ENCODE peak calls at places on chromosomes 11 and 22, in eight cellular contexts. One of them, this sample, is unnamed.

GRCh38 chr11:77301510-77301909 is at the start of gene GDPD4:
- DNase-seq in NCI-H1105 treated with DMSO at 0.1 percent for 48 hours: no peak
- DNase-seq in IMR-90: no peak
- DNase-seq in NCI-H524: no peak
- DNase-seq in RCC 7860: no peak
- DNase-seq in GM04504: no peak
- DNase-seq in GM12865: no peak
- DNase-seq in GM23248: no peak
- DNase-seq in this sample: no peak

GRCh38 chr11:13354335-13354734 is 76.7 kb downstream of the BMAL1 start:
- DNase-seq in NCI-H1105 treated with DMSO at 0.1 percent for 48 hours: no peak
- DNase-seq in IMR-90: peak; percentile 29
- DNase-seq in NCI-H524: no peak
- DNase-seq in RCC 7860: no peak
- DNase-seq in GM04504: no peak
- DNase-seq in GM12865: no peak
- DNase-seq in GM23248: peak; percentile 30
- DNase-seq in this sample: no peak

GRCh38 chr11:47295385-47295784 is 25.5 kb downstream of the MADD start:
- DNase-seq in NCI-H1105 treated with DMSO at 0.1 percent for 48 hours: no peak
- DNase-seq in IMR-90: no peak
- DNase-seq in NCI-H524: no peak
- DNase-seq in RCC 7860: no peak
- DNase-seq in GM04504: no peak
- DNase-seq in GM12865: no peak
- DNase-seq in GM23248: no peak
- DNase-seq in this sample: no peak

GRCh38 chr11:1224491-1225385 is 1.9 kb downstream of the MUC5B start:
- DNase-seq in NCI-H1105 treated with DMSO at 0.1 percent for 48 hours: no peak
- DNase-seq in IMR-90: no peak
- DNase-seq in NCI-H524: no peak
- DNase-seq in RCC 7860: no peak
- DNase-seq in GM04504: no peak
- DNase-seq in GM12865: no peak
- DNase-seq in GM23248: no peak
- DNase-seq in this sample: no peak

GRCh38 chr22:43515902-43516301 is 104.1 kb downstream of the MPPED1 start:
- DNase-seq in NCI-H1105 treated with DMSO at 0.1 percent for 48 hours: no peak
- DNase-seq in IMR-90: no peak
- DNase-seq in NCI-H524: peak; percentile 79
- DNase-seq in RCC 7860: no peak
- DNase-seq in GM04504: no peak
- DNase-seq in GM12865: no peak
- DNase-seq in GM23248: no peak
- DNase-seq in this sample: no peak

GRCh38 chr11:76793391-76793811 is 10.2 kb downstream of the TSKU start:
- DNase-seq in NCI-H1105 treated with DMSO at 0.1 percent for 48 hours: no peak
- DNase-seq in IMR-90: no peak
- DNase-seq in NCI-H524: peak; percentile 47
- DNase-seq in RCC 7860: no peak
- DNase-seq in GM04504: no peak
- DNase-seq in GM12865: no peak
- DNase-seq in GM23248: no peak
- DNase-seq in this sample: no peak

GRCh38 chr11:19380375-19380774 is 139.6 kb upstream of the E2F8 start:
- DNase-seq in NCI-H1105 treated with DMSO at 0.1 percent for 48 hours: no peak
- DNase-seq in IMR-90: peak; percentile 97
- DNase-seq in NCI-H524: peak; percentile 57
- DNase-seq in RCC 7860: peak; percentile 94
- DNase-seq in GM04504: no peak
- DNase-seq in GM12865: no peak
- DNase-seq in GM23248: peak; percentile 97
- DNase-seq in this sample: peak; percentile 97

GRCh38 chr11:30889116-30889765 is 303.1 kb upstream of the MPPED2 start:
- DNase-seq in NCI-H1105 treated with DMSO at 0.1 percent for 48 hours: no peak
- DNase-seq in IMR-90: peak; percentile 45
- DNase-seq in NCI-H524: no peak
- DNase-seq in RCC 7860: no peak
- DNase-seq in GM04504: no peak
- DNase-seq in GM12865: no peak
- DNase-seq in GM23248: peak; percentile 7
- DNase-seq in this sample: peak; percentile 25

GRCh38 chr11:107957109-107957588 is 28.9 kb downstream of the RAB39A start:
- DNase-seq in NCI-H1105 treated with DMSO at 0.1 percent for 48 hours: no peak
- DNase-seq in IMR-90: no peak
- DNase-seq in NCI-H524: peak; percentile 93
- DNase-seq in RCC 7860: no peak
- DNase-seq in GM04504: peak; percentile 24
- DNase-seq in GM12865: peak; percentile 9
- DNase-seq in GM23248: peak; percentile 37
- DNase-seq in this sample: no peak

GRCh38 chr11:80330302-80330701 is 889.5 kb upstream of the TENM4 start:
- DNase-seq in NCI-H1105 treated with DMSO at 0.1 percent for 48 hours: no peak
- DNase-seq in IMR-90: peak; percentile 51
- DNase-seq in NCI-H524: no peak
- DNase-seq in RCC 7860: no peak
- DNase-seq in GM04504: no peak
- DNase-seq in GM12865: no peak
- DNase-seq in GM23248: no peak
- DNase-seq in this sample: no peak

GRCh38 chr22:49847751-49848689 is 5.6 kb upstream of the ZBED4 start:
- DNase-seq in NCI-H1105 treated with DMSO at 0.1 percent for 48 hours: no peak
- DNase-seq in IMR-90: no peak
- DNase-seq in NCI-H524: no peak
- DNase-seq in RCC 7860: no peak
- DNase-seq in GM04504: no peak
- DNase-seq in GM12865: no peak
- DNase-seq in GM23248: peak; percentile 36
- DNase-seq in this sample: no peak

GRCh38 chr22:44224166-44224565 is 43.4 kb downstream of the PARVG start:
- DNase-seq in NCI-H1105 treated with DMSO at 0.1 percent for 48 hours: no peak
- DNase-seq in IMR-90: no peak
- DNase-seq in NCI-H524: no peak
- DNase-seq in RCC 7860: no peak
- DNase-seq in GM04504: no peak
- DNase-seq in GM12865: no peak
- DNase-seq in GM23248: peak; percentile 35
- DNase-seq in this sample: no peak

GRCh38 chr22:31825513-31825912 is 71.7 kb downstream of the DEPDC5 start:
- DNase-seq in NCI-H1105 treated with DMSO at 0.1 percent for 48 hours: no peak
- DNase-seq in IMR-90: no peak
- DNase-seq in NCI-H524: no peak
- DNase-seq in RCC 7860: no peak
- DNase-seq in GM04504: no peak
- DNase-seq in GM12865: no peak
- DNase-seq in GM23248: peak; percentile 39
- DNase-seq in this sample: no peak

GRCh38 chr11:37449146-37449545 is 851.1 kb upstream of the RAG2 start:
- DNase-seq in NCI-H1105 treated with DMSO at 0.1 percent for 48 hours: peak; percentile 15
- DNase-seq in IMR-90: peak; percentile 68
- DNase-seq in NCI-H524: peak; percentile 30
- DNase-seq in RCC 7860: peak; percentile 37
- DNase-seq in GM04504: no peak
- DNase-seq in GM12865: peak; percentile 28
- DNase-seq in GM23248: peak; percentile 31
- DNase-seq in this sample: peak; percentile 56

GRCh38 chr11:111981270-111981669 is 43.9 kb upstream of the DLAT start:
- DNase-seq in NCI-H1105 treated with DMSO at 0.1 percent for 48 hours: no peak
- DNase-seq in IMR-90: no peak
- DNase-seq in NCI-H524: no peak
- DNase-seq in RCC 7860: no peak
- DNase-seq in GM04504: no peak
- DNase-seq in GM12865: no peak
- DNase-seq in GM23248: no peak
- DNase-seq in this sample: no peak

GRCh38 chr11:57515332-57516060 is at the start of gene SLC43A1:
- DNase-seq in NCI-H1105 treated with DMSO at 0.1 percent for 48 hours: peak; percentile 22
- DNase-seq in IMR-90: peak; percentile 59
- DNase-seq in NCI-H524: peak; percentile 47
- DNase-seq in RCC 7860: no peak
- DNase-seq in GM04504: no peak
- DNase-seq in GM12865: peak; percentile 64
- DNase-seq in GM23248: peak; percentile 80
- DNase-seq in this sample: no peak

GRCh38 chr11:2314525-2315394 is 12.9 kb downstream of the TSPAN32 start:
- DNase-seq in NCI-H1105 treated with DMSO at 0.1 percent for 48 hours: peak; percentile 67
- DNase-seq in IMR-90: peak; percentile 60
- DNase-seq in NCI-H524: peak; percentile 61
- DNase-seq in RCC 7860: no peak
- DNase-seq in GM04504: peak; percentile 59
- DNase-seq in GM12865: no peak
- DNase-seq in GM23248: peak; percentile 71
- DNase-seq in this sample: no peak

GRCh38 chr11:103729653-103730052 is 306.8 kb upstream of the DDI1 start:
- DNase-seq in NCI-H1105 treated with DMSO at 0.1 percent for 48 hours: no peak
- DNase-seq in IMR-90: peak; percentile 14
- DNase-seq in NCI-H524: peak; percentile 53
- DNase-seq in RCC 7860: no peak
- DNase-seq in GM04504: no peak
- DNase-seq in GM12865: no peak
- DNase-seq in GM23248: no peak
- DNase-seq in this sample: no peak

GRCh38 chr22:32218470-32218869 is 13.6 kb upstream of the RFPL2 start:
- DNase-seq in NCI-H1105 treated with DMSO at 0.1 percent for 48 hours: no peak
- DNase-seq in IMR-90: no peak
- DNase-seq in NCI-H524: no peak
- DNase-seq in RCC 7860: no peak
- DNase-seq in GM04504: no peak
- DNase-seq in GM12865: no peak
- DNase-seq in GM23248: no peak
- DNase-seq in this sample: no peak

GRCh38 chr11:86931965-86932332 is 23.2 kb downstream of the FZD4 start:
- DNase-seq in NCI-H1105 treated with DMSO at 0.1 percent for 48 hours: no peak
- DNase-seq in IMR-90: peak; percentile 62
- DNase-seq in NCI-H524: no peak
- DNase-seq in RCC 7860: no peak
- DNase-seq in GM04504: peak; percentile 31
- DNase-seq in GM12865: no peak
- DNase-seq in GM23248: peak; percentile 61
- DNase-seq in this sample: no peak

GRCh38 chr11:76824980-76825725 is 35.6 kb upstream of the ACER3 start:
- DNase-seq in NCI-H1105 treated with DMSO at 0.1 percent for 48 hours: peak; percentile 15
- DNase-seq in IMR-90: peak; percentile 61
- DNase-seq in NCI-H524: no peak
- DNase-seq in RCC 7860: no peak
- DNase-seq in GM04504: no peak
- DNase-seq in GM12865: no peak
- DNase-seq in GM23248: peak; percentile 78
- DNase-seq in this sample: no peak

GRCh38 chr22:49211176-49211575 is 616.5 kb downstream of the BRD1 start:
- DNase-seq in NCI-H1105 treated with DMSO at 0.1 percent for 48 hours: no peak
- DNase-seq in IMR-90: no peak
- DNase-seq in NCI-H524: no peak
- DNase-seq in RCC 7860: no peak
- DNase-seq in GM04504: no peak
- DNase-seq in GM12865: no peak
- DNase-seq in GM23248: no peak
- DNase-seq in this sample: no peak

GRCh38 chr11:131875611-131876010 is 505.2 kb downstream of the NTM start:
- DNase-seq in NCI-H1105 treated with DMSO at 0.1 percent for 48 hours: no peak
- DNase-seq in IMR-90: peak; percentile 57
- DNase-seq in NCI-H524: no peak
- DNase-seq in RCC 7860: no peak
- DNase-seq in GM04504: no peak
- DNase-seq in GM12865: no peak
- DNase-seq in GM23248: peak; percentile 73
- DNase-seq in this sample: no peak

GRCh38 chr22:40586781-40587180 is 49.7 kb downstream of the MRTFA start:
- DNase-seq in NCI-H1105 treated with DMSO at 0.1 percent for 48 hours: no peak
- DNase-seq in IMR-90: no peak
- DNase-seq in NCI-H524: no peak
- DNase-seq in RCC 7860: no peak
- DNase-seq in GM04504: no peak
- DNase-seq in GM12865: no peak
- DNase-seq in GM23248: no peak
- DNase-seq in this sample: no peak

GRCh38 chr11:69495441-69496201 is 14.2 kb downstream of the LINC01488 start:
- DNase-seq in NCI-H1105 treated with DMSO at 0.1 percent for 48 hours: no peak
- DNase-seq in IMR-90: no peak
- DNase-seq in NCI-H524: no peak
- DNase-seq in RCC 7860: no peak
- DNase-seq in GM04504: no peak
- DNase-seq in GM12865: no peak
- DNase-seq in GM23248: no peak
- DNase-seq in this sample: no peak

GRCh38 chr22:40415531-40416266 is 45.3 kb downstream of the SGSM3 start:
- DNase-seq in NCI-H1105 treated with DMSO at 0.1 percent for 48 hours: no peak
- DNase-seq in IMR-90: peak; percentile 12
- DNase-seq in NCI-H524: no peak
- DNase-seq in RCC 7860: no peak
- DNase-seq in GM04504: no peak
- DNase-seq in GM12865: peak; percentile 59
- DNase-seq in GM23248: no peak
- DNase-seq in this sample: no peak

GRCh38 chr11:67458266-67458665 is 3.1 kb downstream of the CABP4 start:
- DNase-seq in NCI-H1105 treated with DMSO at 0.1 percent for 48 hours: no peak
- DNase-seq in IMR-90: no peak
- DNase-seq in NCI-H524: no peak
- DNase-seq in RCC 7860: no peak
- DNase-seq in GM04504: no peak
- DNase-seq in GM12865: no peak
- DNase-seq in GM23248: no peak
- DNase-seq in this sample: no peak

GRCh38 chr22:24592846-24593809 is at the start of gene LRRC75B:
- DNase-seq in NCI-H1105 treated with DMSO at 0.1 percent for 48 hours: peak; percentile 48
- DNase-seq in IMR-90: peak; percentile 85
- DNase-seq in NCI-H524: peak; percentile 35
- DNase-seq in RCC 7860: peak; percentile 59
- DNase-seq in GM04504: peak; percentile 64
- DNase-seq in GM12865: peak; percentile 67
- DNase-seq in GM23248: peak; percentile 88
- DNase-seq in this sample: peak; percentile 30

GRCh38 chr11:33248416-33248957 is 8.7 kb upstream of the HIPK3 start:
- DNase-seq in NCI-H1105 treated with DMSO at 0.1 percent for 48 hours: no peak
- DNase-seq in IMR-90: peak; percentile 77
- DNase-seq in NCI-H524: no peak
- DNase-seq in RCC 7860: no peak
- DNase-seq in GM04504: peak; percentile 43
- DNase-seq in GM12865: no peak
- DNase-seq in GM23248: peak; percentile 82
- DNase-seq in this sample: peak; percentile 75

GRCh38 chr11:76744186-76745058 is 38.7 kb upstream of the TSKU start:
- DNase-seq in NCI-H1105 treated with DMSO at 0.1 percent for 48 hours: no peak
- DNase-seq in IMR-90: peak; percentile 36
- DNase-seq in NCI-H524: no peak
- DNase-seq in RCC 7860: no peak
- DNase-seq in GM04504: peak; percentile 15
- DNase-seq in GM12865: no peak
- DNase-seq in GM23248: peak; percentile 83
- DNase-seq in this sample: no peak

GRCh38 chr11:94740975-94741707 is 27.0 kb upstream of the AMOTL1 start:
- DNase-seq in NCI-H1105 treated with DMSO at 0.1 percent for 48 hours: peak; percentile 83
- DNase-seq in IMR-90: peak; percentile 69
- DNase-seq in NCI-H524: peak; percentile 74
- DNase-seq in RCC 7860: peak; percentile 21
- DNase-seq in GM04504: no peak
- DNase-seq in GM12865: peak; percentile 4
- DNase-seq in GM23248: peak; percentile 75
- DNase-seq in this sample: peak; percentile 81

GRCh38 chr22:26320469-26320868 is 108.6 kb upstream of the ASPHD2 start:
- DNase-seq in NCI-H1105 treated with DMSO at 0.1 percent for 48 hours: no peak
- DNase-seq in IMR-90: no peak
- DNase-seq in NCI-H524: no peak
- DNase-seq in RCC 7860: no peak
- DNase-seq in GM04504: no peak
- DNase-seq in GM12865: no peak
- DNase-seq in GM23248: peak; percentile 39
- DNase-seq in this sample: no peak

GRCh38 chr22:44256860-44257560 is 55.7 kb downstream of the SHISAL1 start:
- DNase-seq in NCI-H1105 treated with DMSO at 0.1 percent for 48 hours: no peak
- DNase-seq in IMR-90: no peak
- DNase-seq in NCI-H524: no peak
- DNase-seq in RCC 7860: no peak
- DNase-seq in GM04504: no peak
- DNase-seq in GM12865: no peak
- DNase-seq in GM23248: no peak
- DNase-seq in this sample: no peak

GRCh38 chr11:10878408-10879214 is 20.8 kb upstream of the ZBED5 start:
- DNase-seq in NCI-H1105 treated with DMSO at 0.1 percent for 48 hours: peak; percentile 60
- DNase-seq in IMR-90: peak; percentile 72
- DNase-seq in NCI-H524: peak; percentile 84
- DNase-seq in RCC 7860: peak; percentile 16
- DNase-seq in GM04504: no peak
- DNase-seq in GM12865: peak; percentile 67
- DNase-seq in GM23248: peak; percentile 77
- DNase-seq in this sample: peak; percentile 67

This sample was measured in kidney glomerular epithelial cell.